ENCODE peak calls at places on chromosomes 13 and 19, in seven cellular contexts. One of them, this sample, is unnamed.

GRCh38 chr13:48118025-48118424 is 23.1 kb upstream of the MED4 start:
- DNase-seq in endothelial cell: no peak
- DNase-seq in activated CD8-positive, alpha-beta memory T cell treated with anti-CD3 and anti-CD28 coated beads, Interleukin-2, amount 50 U/mL, for 4 hours: no peak
- DNase-seq in BE2C: no peak
- DNase-seq in hypothalamus: no peak
- DNase-seq in occipital lobe: no peak
- DNase-seq in choroid plexus epithelial cell: no peak
- DNase-seq in this sample: no peak

GRCh38 chr13:27283906-27284523 is 13.4 kb downstream of the RASL11A start:
- DNase-seq in hypothalamus: no peak
- DNase-seq in endothelial cell: no peak
- DNase-seq in BE2C: no peak
- DNase-seq in activated CD8-positive, alpha-beta memory T cell treated with anti-CD3 and anti-CD28 coated beads, Interleukin-2, amount 50 U/mL, for 4 hours: no peak
- DNase-seq in occipital lobe: no peak
- DNase-seq in choroid plexus epithelial cell: peak; percentile 43
- DNase-seq in this sample: no peak

GRCh38 chr19:51799311-51799997 is 4.5 kb downstream of the FPR3 start:
- DNase-seq in occipital lobe: peak; percentile 65
- DNase-seq in BE2C: peak; percentile 52
- DNase-seq in activated CD8-positive, alpha-beta memory T cell treated with anti-CD3 and anti-CD28 coated beads, Interleukin-2, amount 50 U/mL, for 4 hours: no peak
- DNase-seq in endothelial cell: no peak
- DNase-seq in choroid plexus epithelial cell: peak; percentile 100
- DNase-seq in hypothalamus: peak; percentile 30
- DNase-seq in this sample: no peak

GRCh38 chr13:99766641-99767045 is 204.9 kb downstream of the ZIC5 start:
- DNase-seq in occipital lobe: no peak
- DNase-seq in hypothalamus: no peak
- DNase-seq in endothelial cell: no peak
- DNase-seq in choroid plexus epithelial cell: peak; percentile 23
- DNase-seq in activated CD8-positive, alpha-beta memory T cell treated with anti-CD3 and anti-CD28 coated beads, Interleukin-2, amount 50 U/mL, for 4 hours: no peak
- DNase-seq in BE2C: peak; percentile 27
- DNase-seq in this sample: peak; percentile 22

GRCh38 chr13:110214637-110215036 is 92.3 kb downstream of the COL4A1 start:
- DNase-seq in activated CD8-positive, alpha-beta memory T cell treated with anti-CD3 and anti-CD28 coated beads, Interleukin-2, amount 50 U/mL, for 4 hours: no peak
- DNase-seq in BE2C: no peak
- DNase-seq in choroid plexus epithelial cell: no peak
- DNase-seq in endothelial cell: no peak
- DNase-seq in occipital lobe: no peak
- DNase-seq in hypothalamus: no peak
- DNase-seq in this sample: no peak

GRCh38 chr13:25018729-25019115 is 77.2 kb upstream of the PABPC3 start:
- DNase-seq in activated CD8-positive, alpha-beta memory T cell treated with anti-CD3 and anti-CD28 coated beads, Interleukin-2, amount 50 U/mL, for 4 hours: no peak
- DNase-seq in occipital lobe: no peak
- DNase-seq in hypothalamus: no peak
- DNase-seq in choroid plexus epithelial cell: no peak
- DNase-seq in BE2C: no peak
- DNase-seq in endothelial cell: no peak
- DNase-seq in this sample: peak; percentile 53

GRCh38 chr19:10384580-10384979 is 4.2 kb upstream of the TYK2 start:
- DNase-seq in hypothalamus: no peak
- DNase-seq in activated CD8-positive, alpha-beta memory T cell treated with anti-CD3 and anti-CD28 coated beads, Interleukin-2, amount 50 U/mL, for 4 hours: no peak
- DNase-seq in BE2C: no peak
- DNase-seq in endothelial cell: no peak
- DNase-seq in occipital lobe: no peak
- DNase-seq in choroid plexus epithelial cell: no peak
- DNase-seq in this sample: no peak

GRCh38 chr19:13176345-13176744 is 26.1 kb downstream of the IER2 start:
- DNase-seq in BE2C: no peak
- DNase-seq in choroid plexus epithelial cell: no peak
- DNase-seq in occipital lobe: no peak
- DNase-seq in activated CD8-positive, alpha-beta memory T cell treated with anti-CD3 and anti-CD28 coated beads, Interleukin-2, amount 50 U/mL, for 4 hours: no peak
- DNase-seq in hypothalamus: no peak
- DNase-seq in endothelial cell: no peak
- DNase-seq in this sample: no peak

GRCh38 chr13:112605531-112605990 is 17.6 kb upstream of the TUBGCP3 start:
- DNase-seq in hypothalamus: no peak
- DNase-seq in BE2C: no peak
- DNase-seq in occipital lobe: peak; percentile 6
- DNase-seq in endothelial cell: no peak
- DNase-seq in choroid plexus epithelial cell: no peak
- DNase-seq in activated CD8-positive, alpha-beta memory T cell treated with anti-CD3 and anti-CD28 coated beads, Interleukin-2, amount 50 U/mL, for 4 hours: no peak
- DNase-seq in this sample: no peak

GRCh38 chr13:108003626-108004025 is 211.7 kb downstream of the LIG4 start:
- DNase-seq in BE2C: peak; percentile 64
- DNase-seq in occipital lobe: no peak
- DNase-seq in choroid plexus epithelial cell: no peak
- DNase-seq in activated CD8-positive, alpha-beta memory T cell treated with anti-CD3 and anti-CD28 coated beads, Interleukin-2, amount 50 U/mL, for 4 hours: no peak
- DNase-seq in hypothalamus: no peak
- DNase-seq in endothelial cell: no peak
- DNase-seq in this sample: no peak

GRCh38 chr13:113997845-113998751 is 24.2 kb upstream of the C13orf46 start:
- DNase-seq in choroid plexus epithelial cell: peak; percentile 61
- DNase-seq in endothelial cell: no peak
- DNase-seq in BE2C: peak; percentile 66
- DNase-seq in hypothalamus: no peak
- DNase-seq in activated CD8-positive, alpha-beta memory T cell treated with anti-CD3 and anti-CD28 coated beads, Interleukin-2, amount 50 U/mL, for 4 hours: no peak
- DNase-seq in occipital lobe: no peak
- DNase-seq in this sample: no peak

GRCh38 chr13:97253581-97254293 is 31.6 kb downstream of the MBNL2 start:
- DNase-seq in endothelial cell: no peak
- DNase-seq in occipital lobe: no peak
- DNase-seq in activated CD8-positive, alpha-beta memory T cell treated with anti-CD3 and anti-CD28 coated beads, Interleukin-2, amount 50 U/mL, for 4 hours: no peak
- DNase-seq in choroid plexus epithelial cell: no peak
- DNase-seq in hypothalamus: no peak
- DNase-seq in BE2C: no peak
- DNase-seq in this sample: no peak

This sample was measured in WTC11.